ENCODE peak calls at places on chromosomes 13 and 19, in nine cellular contexts. B is A549, K is H1, A is IMR-90, O is thyroid gland, C is stomach, S is body of pancreas, U is Peyer's patch, L is transverse colon. E is an unnamed sample.

GRCh38 chr19:1718382-1719315 is 34.7 kb upstream of the ONECUT3 start:
- DNase-seq in B (no peak), A (no peak), O (no peak), U (no peak), L (no peak), S (no peak), C (no peak), K (no peak), E (no peak)

GRCh38 chr13:113458218-113459065 is 5.2 kb upstream of the ADPRHL1 start:
- DNase-seq in A (peak; percentile 55), L (no peak), U (no peak), K (no peak), O (no peak), B (peak; percentile 12), S (no peak), C (no peak), E (peak; percentile 67)

GRCh38 chr13:100608906-100609305 is 20.3 kb upstream of the GGACT start:
- DNase-seq in L (peak; percentile 34), A (no peak), S (no peak), O (no peak), B (no peak), C (no peak), U (peak; percentile 53), K (no peak), E (no peak)

GRCh38 chr19:12952488-12953455 is 4.3 kb downstream of the GADD45GIP1 start:
- DNase-seq in U (no peak), O (no peak), K (no peak), C (no peak), B (no peak), A (peak; percentile 88), L (no peak), S (no peak), E (peak; percentile 50)

GRCh38 chr19:10836478-10837325 is 690 bp upstream of the TMED1 start:
- DNase-seq in K (no peak), A (no peak), C (peak; percentile 82), S (peak; percentile 91), U (peak; percentile 86), L (peak; percentile 86), O (peak; percentile 86), B (peak; percentile 76), E (peak; percentile 93)

GRCh38 chr13:95463516-95463915 is 89.0 kb upstream of the CLDN10 start:
- DNase-seq in B (no peak), K (no peak), L (no peak), S (no peak), A (no peak), O (no peak), C (no peak), U (no peak), E (no peak)

GRCh38 chr19:16435238-16435911 is 36.4 kb downstream of the EPS15L1 start:
- DNase-seq in B (no peak), S (peak; percentile 62), U (no peak), C (no peak), A (peak; percentile 98), O (peak; percentile 39), L (peak; percentile 48), K (no peak), E (peak; percentile 73)

GRCh38 chr19:48810151-48810550 is 678 bp downstream of the BCAT2 start:
- DNase-seq in B (no peak), L (no peak), S (no peak), A (no peak), K (no peak), C (no peak), U (no peak), O (no peak), E (no peak)

GRCh38 chr19:43956827-43957226 is 5.8 kb downstream of the ZNF221 start:
- DNase-seq in L (no peak), K (no peak), B (no peak), U (no peak), O (no peak), S (no peak), A (no peak), C (no peak), E (no peak)
- TF ChIP-seq POLR2A in L (no peak), K (no peak), B (no peak), U (no peak), O (no peak), S (no peak), A (no peak), C (no peak), E (no peak)

GRCh38 chr13:98576215-98576945 is 527 bp downstream of the STK24 start:
- DNase-seq in S (peak; percentile 50), L (peak; percentile 70), K (no peak), U (peak; percentile 80), C (peak; percentile 59), A (no peak), B (no peak), O (peak; percentile 75), E (peak; percentile 66)

GRCh38 chr13:98575009-98575866 is 1.7 kb downstream of the STK24 start:
- DNase-seq in A (no peak), U (no peak), S (no peak), B (no peak), C (no peak), K (no peak), O (no peak), L (no peak), E (no peak)

GRCh38 chr13:98575876-98576214 is 1.1 kb downstream of the STK24 start:
- DNase-seq in B (no peak), O (no peak), K (no peak), U (no peak), A (no peak), L (no peak), C (no peak), S (no peak), E (no peak)

GRCh38 chr13:98570929-98571372 is 6.0 kb downstream of the STK24 start:
- DNase-seq in A (no peak), O (peak; percentile 49), S (peak; percentile 34), L (peak; percentile 61), C (peak; percentile 43), K (no peak), U (peak; percentile 66), B (no peak), E (peak; percentile 31)

GRCh38 chr13:98571955-98572662 is 4.8 kb downstream of the STK24 start:
- DNase-seq in O (peak; percentile 21), S (no peak), B (no peak), A (peak; percentile 47), L (peak; percentile 73), K (no peak), U (peak; percentile 79), C (no peak), E (peak; percentile 48)
- H3K4me3 ChIP-seq in O (no peak overlapping the region), S (no peak overlapping the region), B (no peak overlapping the region), A (no peak overlapping the region), L (no peak overlapping the region), K (no peak overlapping the region), U (no peak overlapping the region), C (peak overlapping the region; percentile 37), E (no peak overlapping the region)

DNA sequence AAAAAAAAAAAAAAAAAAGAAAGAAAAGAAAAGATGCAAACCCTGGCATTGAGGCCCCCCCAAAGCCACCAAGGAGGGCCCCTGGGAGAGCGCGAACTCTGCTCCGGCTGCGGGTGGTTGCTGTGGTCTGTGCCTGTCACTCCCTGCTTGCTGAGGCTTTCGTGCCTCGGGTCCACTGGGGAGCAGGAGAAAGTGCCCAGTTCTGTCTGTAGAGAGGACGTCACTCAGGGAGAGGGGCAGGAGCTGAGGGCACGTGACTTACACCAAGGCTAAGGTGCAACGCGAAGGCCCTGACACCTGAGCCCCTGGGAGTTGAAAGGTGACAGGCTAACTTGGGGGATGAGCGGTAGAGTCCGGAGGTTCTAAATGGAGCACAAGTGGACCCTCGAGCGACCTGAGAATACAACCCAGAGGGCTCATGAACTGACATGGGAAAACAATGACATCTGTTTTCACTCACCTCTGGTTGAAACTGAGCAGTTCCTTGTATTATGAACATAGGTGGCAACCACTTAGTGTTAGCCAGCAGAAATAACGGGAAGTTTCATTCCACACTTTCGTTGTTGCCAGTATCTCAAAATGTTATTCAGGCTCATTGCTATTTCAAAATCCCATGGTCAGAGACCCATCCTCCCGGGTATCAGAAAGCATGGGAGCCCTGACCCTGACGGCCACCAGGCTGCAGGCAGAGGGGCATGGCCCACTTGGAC is 69.2 kb upstream of the TM9SF2 start:
- DNase-seq in A (no peak), U (no peak), K (no peak), L (no peak), B (no peak), C (no peak), O (no peak), S (no peak), E (no peak)
- H3K4me1 ChIP-seq in A (peaks cover 3% of the 10 kb centered on the region), U (peaks cover 14% of the 10 kb centered on the region), K (peaks cover 8% of the 10 kb centered on the region), L (peaks cover 3% of the 10 kb centered on the region), B (peaks cover 8% of the 10 kb centered on the region), C (peaks cover 8% of the 10 kb centered on the region), O (no peaks in the 10 kb centered on the region), S (peaks cover 6% of the 10 kb centered on the region), E (no peaks in the 10 kb centered on the region)

GRCh38 chr13:46341112-46341711 is 45.8 kb downstream of the RUBCNL start:
- DNase-seq in L (no peak), O (no peak), U (no peak), B (no peak), A (peak; percentile 50), C (no peak), S (no peak), K (no peak), E (no peak)

GRCh38 chr13:46342538-46342937 is 44.5 kb downstream of the RUBCNL start:
- DNase-seq in U (no peak), O (no peak), A (no peak), K (no peak), B (no peak), L (no peak), S (no peak), C (no peak), E (no peak)

GRCh38 chr13:46339035-46339666 is 47.9 kb downstream of the RUBCNL start:
- DNase-seq in A (peak; percentile 12), B (no peak), K (no peak), L (peak; percentile 31), O (peak; percentile 62), U (no peak), C (no peak), S (peak; percentile 71), E (peak; percentile 30)

GRCh38 chr13:46343279-46343949 is 43.6 kb downstream of the RUBCNL start:
- DNase-seq in L (no peak), U (no peak), A (no peak), C (no peak), B (no peak), O (no peak), K (no peak), S (no peak), E (no peak)

DNA sequence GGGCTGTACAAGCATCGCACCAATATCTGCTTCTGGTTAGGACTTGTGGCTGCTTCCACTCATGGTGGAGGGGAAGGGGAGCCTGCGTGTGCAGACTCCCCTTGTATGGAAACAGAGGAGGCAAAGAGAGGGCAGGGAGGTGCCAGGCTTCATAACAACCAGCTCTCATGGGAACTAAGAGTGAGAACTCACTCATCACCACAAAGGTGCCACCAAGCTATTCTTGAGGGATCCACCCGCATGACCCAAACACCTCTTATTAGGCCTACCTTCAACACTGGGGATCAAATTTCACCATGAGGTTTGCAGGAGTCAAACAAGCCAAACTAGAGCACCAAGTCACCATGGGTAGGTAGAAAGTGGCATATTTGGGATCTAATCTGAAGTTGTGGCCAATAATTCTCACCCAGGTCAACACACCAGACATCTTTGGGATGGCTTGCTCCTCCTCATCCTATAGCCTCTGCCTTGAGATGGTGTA is 46.4 kb downstream of the RUBCNL start:
- DNase-seq in U (no peak), K (no peak), B (no peak), A (no peak), O (no peak), C (no peak), S (no peak), L (no peak), E (no peak)
- TF ChIP-seq POLR2A in U (no peak), K (no peak), B (no peak), A (no peak), O (no peak), C (no peak), S (no peak), L (no peak), E (no peak)

GRCh38 chr13:97369269-97369893 is 64.6 kb upstream of the RAP2A start:
- DNase-seq in C (no peak), U (no peak), O (peak; percentile 24), B (no peak), S (no peak), L (no peak), A (no peak), K (no peak), E (no peak)
- H3K4me3 ChIP-seq in C (peak overlapping the region; percentile 34), U (peak overlapping the region; percentile 20), O (no peak overlapping the region), B (peak overlapping the region; percentile 40), S (no peak overlapping the region), L (peak overlapping the region; percentile 13), A (peak overlapping the region; percentile 25), K (no peak overlapping the region), E (no peak overlapping the region)

E was measured in heart left ventricle.